ENCODE peak calls at places on chromosomes 3 and 15, in six cellular contexts. X is dorsolateral prefrontal cortex, K is transverse colon, D is thyroid gland, P is AG09309, Y is neural progenitor cell. W is an unnamed sample.

GRCh38 chr3:188156051-188156450 is 2.1 kb downstream of the LPP start:
- DNase-seq in X (no peak), K (no peak), D (no peak), P (no peak), Y (no peak), W (no peak)

GRCh38 chr3:188320757-188321156 is 166.8 kb downstream of the LPP start:
- DNase-seq in X (no peak), K (no peak), D (no peak), P (peak; percentile 59), Y (no peak), W (no peak)

GRCh38 chr3:196688349-196688748 is 23.7 kb downstream of the CEP19 start:
- DNase-seq in X (no peak), K (peak; percentile 15), D (peak; percentile 23), P (peak; percentile 80), Y (no peak), W (no peak)

GRCh38 chr3:70531063-70531657 is 218.7 kb upstream of the MDFIC2 start:
- DNase-seq in X (no peak), K (no peak), D (no peak), P (no peak), Y (peak; percentile 25), W (peak; percentile 2)

GRCh38 chr3:24670871-24671270 is 176.2 kb upstream of the THRB start:
- DNase-seq in X (no peak), K (no peak), D (no peak), P (no peak), Y (no peak), W (no peak)

GRCh38 chr15:42060797-42061196 is 33.6 kb downstream of the PLA2G4D start:
- DNase-seq in X (no peak), K (no peak), D (no peak), P (no peak), Y (no peak), W (no peak)

GRCh38 chr3:184805351-184806038 is 6.5 kb upstream of the VPS8 start:
- DNase-seq in X (no peak), K (no peak), D (no peak), P (no peak), Y (no peak), W (no peak)

GRCh38 chr3:124834723-124835718 is 52.1 kb downstream of the ITGB5 start:
- DNase-seq in X (peak; percentile 10), K (peak; percentile 75), D (no peak), P (no peak), Y (peak; percentile 62), W (peak; percentile 89)

GRCh38 chr15:93762051-93762450 is 469.3 kb upstream of the MCTP2 start:
- DNase-seq in X (no peak), K (no peak), D (no peak), P (no peak), Y (no peak), W (no peak)

GRCh38 chr3:130539005-130539404 is 22.0 kb downstream of the COL6A6 start:
- DNase-seq in X (no peak), K (peak; percentile 28), D (peak; percentile 48), P (no peak), Y (peak; percentile 75), W (peak; percentile 62)

GRCh38 chr3:137121704-137122314 is 164.0 kb downstream of the IL20RB start:
- DNase-seq in X (no peak), K (peak; percentile 10), D (peak; percentile 6), P (peak; percentile 13), Y (peak; percentile 70), W (peak; percentile 83)

GRCh38 chr3:114365909-114366308 is 72.1 kb downstream of the TIGIT start:
- DNase-seq in X (no peak), K (no peak), D (no peak), P (no peak), Y (no peak), W (no peak)

GRCh38 chr3:133467780-133468179 is 67.9 kb downstream of the BFSP2 start:
- DNase-seq in X (no peak), K (no peak), D (no peak), P (no peak), Y (peak; percentile 50), W (no peak)

GRCh38 chr3:184845819-184846218 is 33.9 kb downstream of the VPS8 start:
- DNase-seq in X (no peak), K (no peak), D (no peak), P (no peak), Y (no peak), W (no peak)

GRCh38 chr3:15094187-15094875 is 4.6 kb downstream of the RBSN start:
- DNase-seq in X (no peak), K (no peak), D (no peak), P (no peak), Y (no peak), W (no peak)

GRCh38 chr3:105982207-105982606 is 113.4 kb upstream of the CBLB start:
- DNase-seq in X (no peak), K (no peak), D (no peak), P (no peak), Y (no peak), W (no peak)

GRCh38 chr3:197953881-197954280 is 3.9 kb downstream of the RPL35A start:
- DNase-seq in X (no peak), K (no peak), D (no peak), P (no peak), Y (no peak), W (no peak)

GRCh38 chr3:42589382-42590109 is 1.1 kb upstream of the SS18L2 start:
- DNase-seq in X (no peak), K (no peak), D (no peak), P (no peak), Y (peak; percentile 7), W (no peak)

GRCh38 chr3:126024049-126024854 is 55.3 kb downstream of the ROPN1B start:
- DNase-seq in X (peak; percentile 41), K (no peak), D (no peak), P (no peak), Y (no peak), W (no peak)

GRCh38 chr3:111668912-111669488 is 73.9 kb upstream of the ZBED2 start:
- DNase-seq in X (no peak), K (no peak), D (no peak), P (peak; percentile 55), Y (peak; percentile 68), W (peak; percentile 54)

GRCh38 chr3:172447611-172448579 is at the start of gene GHSR:
- DNase-seq in X (no peak), K (no peak), D (no peak), P (no peak), Y (peak; percentile 28), W (no peak)

GRCh38 chr3:189167027-189167766 is 4.6 kb upstream of the TPRG1 start:
- DNase-seq in X (no peak), K (peak; percentile 84), D (peak; percentile 54), P (no peak), Y (no peak), W (no peak)

GRCh38 chr3:89098964-89099585 is 8.3 kb upstream of the EPHA3 start:
- DNase-seq in X (no peak), K (peak; percentile 35), D (peak; percentile 47), P (peak; percentile 23), Y (peak; percentile 75), W (peak; percentile 58)

GRCh38 chr3:89108154-89108553 is 733 bp downstream of the EPHA3 start:
- DNase-seq in X (no peak), K (no peak), D (no peak), P (no peak), Y (no peak), W (no peak)

GRCh38 chr3:89107461-89108035 is at the start of gene EPHA3:
- DNase-seq in X (peak; percentile 46), K (peak; percentile 52), D (peak; percentile 84), P (peak; percentile 5), Y (peak; percentile 78), W (peak; percentile 74)

GRCh38 chr3:89104499-89104898 is 2.9 kb upstream of the EPHA3 start:
- DNase-seq in X (no peak), K (no peak), D (no peak), P (no peak), Y (no peak), W (peak; percentile 14)
- H3K4me3 ChIP-seq in X (no peak overlapping the region), K (no peak overlapping the region), D (no peak overlapping the region), P (no peak overlapping the region), Y (no peak overlapping the region), W (no peak overlapping the region)

GRCh38 chr3:161096771-161097367 is 8.3 kb downstream of the B3GALNT1 start:
- DNase-seq in X (no peak), K (no peak), D (no peak), P (no peak), Y (peak; percentile 43), W (peak; percentile 25)
- TF ChIP-seq CTCF in X (peak; percentile 27), K (peak; percentile 21), D (peak; percentile 33), P (peak; percentile 17), Y (peak; percentile 46), W (peak; percentile 30)

GRCh38 chr15:75178938-75179772 is 22.5 kb upstream of the C15orf39 start:
- DNase-seq in X (no peak), K (no peak), D (no peak), P (no peak), Y (no peak), W (no peak)

GRCh38 chr15:75179773-75180140 is 21.9 kb upstream of the C15orf39 start:
- DNase-seq in X (no peak), K (no peak), D (no peak), P (no peak), Y (peak; percentile 80), W (no peak)

GRCh38 chr15:75178171-75178937 is 23.3 kb upstream of the C15orf39 start:
- DNase-seq in X (no peak), K (peak; percentile 72), D (peak; percentile 60), P (no peak), Y (peak; percentile 74), W (no peak)

GRCh38 chr15:75176404-75176761 is 25.3 kb upstream of the C15orf39 start:
- DNase-seq in X (no peak), K (no peak), D (peak; percentile 46), P (no peak), Y (no peak), W (no peak)

DNA sequence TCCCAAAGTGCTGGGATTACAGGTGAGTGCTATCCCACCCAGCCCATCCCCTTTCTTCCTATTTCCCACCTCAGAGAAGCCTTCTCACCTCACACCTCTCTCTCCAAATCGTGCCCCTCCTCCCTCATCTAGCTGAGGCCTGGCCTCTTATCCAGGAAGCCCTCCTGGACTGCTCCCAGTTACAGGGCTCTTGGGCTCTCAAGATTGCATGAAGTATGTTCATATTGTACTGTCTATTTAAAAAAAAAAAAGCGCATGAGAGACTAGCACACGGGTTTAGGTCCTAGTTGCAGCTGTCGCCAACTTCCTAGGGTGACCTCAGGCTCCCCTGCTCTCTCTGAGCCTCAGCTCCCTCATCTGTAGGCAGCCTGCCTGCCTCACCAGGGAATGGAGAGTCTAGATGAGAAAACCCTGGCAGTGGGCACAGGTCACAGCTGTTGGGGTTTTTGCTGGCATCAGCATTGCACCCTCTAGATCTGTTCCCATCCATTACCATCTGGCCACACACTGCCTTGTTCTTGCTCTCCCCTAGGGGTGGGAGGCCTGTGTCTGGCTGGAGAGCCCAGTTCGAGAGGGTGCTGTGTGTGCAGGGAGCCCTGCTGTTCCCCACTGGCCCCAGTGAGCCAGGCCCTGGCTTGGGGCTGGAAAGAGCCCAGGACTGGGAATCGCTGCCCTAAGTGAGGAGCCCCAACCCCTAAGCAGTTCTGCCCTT is 24.2 kb upstream of the C15orf39 start:
- DNase-seq in X (no peak), K (no peak), D (no peak), P (no peak), Y (no peak), W (no peak)
- H3K4me3 ChIP-seq in X (no peak overlapping the region), K (no peak overlapping the region), D (no peak overlapping the region), P (no peak overlapping the region), Y (no peak overlapping the region), W (no peak overlapping the region)

DNA sequence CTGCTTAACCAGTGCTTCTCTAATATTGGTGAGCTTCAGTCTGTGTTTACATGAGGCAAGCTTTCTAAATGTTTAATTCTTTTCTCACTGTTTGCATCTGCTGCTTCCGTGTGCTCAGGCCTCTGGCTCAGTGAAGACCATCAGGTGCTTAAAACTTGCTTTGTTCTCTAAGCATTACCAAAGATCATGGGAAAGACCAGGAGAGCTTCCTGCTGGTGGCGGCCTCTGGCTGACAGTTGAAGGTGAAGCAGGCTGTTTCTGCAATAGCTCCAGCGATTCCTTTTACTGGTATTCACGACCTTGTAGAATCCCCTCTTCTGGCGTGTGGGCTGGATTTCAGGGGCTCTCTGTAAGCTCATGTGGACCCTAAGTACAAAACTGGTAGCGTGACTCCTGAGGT is 45.1 kb downstream of the EDEM1 start:
- DNase-seq in X (no peak), K (no peak), D (no peak), P (no peak), Y (peak; percentile 29), W (no peak)
- TF ChIP-seq CTCF in X (no peak), K (no peak), D (no peak), P (no peak), Y (peak; percentile 31), W (no peak)

W was measured in GM12865.